ENCODE peak calls at places on chromosome 10, in nine cellular contexts. One of them, this sample, is unnamed. For H3K9me3, the result is how much of the 10 kb centered on the place peaks cover.

GRCh38 chr10:1598393-1599153 is 138.8 kb downstream of the ADARB2 start:
- DNase-seq in ovary: no peak
- DNase-seq in GM23248: no peak
- DNase-seq in mucosa of descending colon: no peak
- DNase-seq in spleen: no peak
- DNase-seq in CD8-positive, alpha-beta memory T cell: no peak
- DNase-seq in body of pancreas: no peak
- DNase-seq in left ventricle myocardium inferior: no peak
- DNase-seq in sigmoid colon: no peak
- DNase-seq in this sample: no peak

GRCh38 chr10:84549368-84549767 is 221.0 kb downstream of the CCSER2 start:
- DNase-seq in GM23248: no peak
- DNase-seq in spleen: no peak
- DNase-seq in CD8-positive, alpha-beta memory T cell: no peak
- DNase-seq in mucosa of descending colon: no peak
- DNase-seq in left ventricle myocardium inferior: no peak
- DNase-seq in sigmoid colon: no peak
- DNase-seq in ovary: no peak
- DNase-seq in body of pancreas: no peak
- DNase-seq in this sample: no peak

GRCh38 chr10:110209926-110210662 is 2.7 kb downstream of the MXI1 start:
- DNase-seq in sigmoid colon: peak
- DNase-seq in ovary: peak
- DNase-seq in GM23248: peak
- DNase-seq in body of pancreas: peak
- DNase-seq in spleen: peak
- DNase-seq in mucosa of descending colon: peak
- DNase-seq in left ventricle myocardium inferior: peak
- DNase-seq in CD8-positive, alpha-beta memory T cell: peak
- DNase-seq in this sample: peak

GRCh38 chr10:70480254-70480861 is 1.8 kb downstream of the PALD1 start:
- DNase-seq in left ventricle myocardium inferior: no peak
- DNase-seq in sigmoid colon: no peak
- DNase-seq in spleen: no peak
- DNase-seq in ovary: no peak
- DNase-seq in GM23248: no peak
- DNase-seq in CD8-positive, alpha-beta memory T cell: peak
- DNase-seq in body of pancreas: peak
- DNase-seq in mucosa of descending colon: no peak
- DNase-seq in this sample: peak

GRCh38 chr10:72248477-72249151 is 25.1 kb upstream of the DDIT4 start:
- DNase-seq in mucosa of descending colon: peak
- DNase-seq in CD8-positive, alpha-beta memory T cell: peak
- DNase-seq in body of pancreas: peak
- DNase-seq in spleen: peak
- DNase-seq in left ventricle myocardium inferior: peak
- DNase-seq in ovary: peak
- DNase-seq in GM23248: peak
- DNase-seq in sigmoid colon: peak
- DNase-seq in this sample: peak

GRCh38 chr10:124683816-124684215 is 60.4 kb downstream of the FAM53B start:
- DNase-seq in left ventricle myocardium inferior: no peak
- DNase-seq in spleen: no peak
- DNase-seq in CD8-positive, alpha-beta memory T cell: no peak
- DNase-seq in body of pancreas: no peak
- DNase-seq in mucosa of descending colon: peak
- DNase-seq in GM23248: no peak
- DNase-seq in ovary: no peak
- DNase-seq in sigmoid colon: no peak
- DNase-seq in this sample: no peak

GRCh38 chr10:22253578-22253882 is 35.7 kb upstream of the EBLN1 start:
- DNase-seq in left ventricle myocardium inferior: peak
- DNase-seq in body of pancreas: peak
- DNase-seq in sigmoid colon: no peak
- DNase-seq in CD8-positive, alpha-beta memory T cell: peak
- DNase-seq in ovary: peak
- DNase-seq in spleen: peak
- DNase-seq in mucosa of descending colon: no peak
- DNase-seq in GM23248: peak
- DNase-seq in this sample: peak

GRCh38 chr10:115572740-115573455 is 479.7 kb downstream of the ATRNL1 start:
- DNase-seq in spleen: no peak
- DNase-seq in body of pancreas: no peak
- DNase-seq in left ventricle myocardium inferior: no peak
- DNase-seq in mucosa of descending colon: no peak
- DNase-seq in CD8-positive, alpha-beta memory T cell: no peak
- DNase-seq in sigmoid colon: no peak
- DNase-seq in GM23248: no peak
- DNase-seq in ovary: no peak
- DNase-seq in this sample: no peak

GRCh38 chr10:100713859-100714565 is 31.4 kb upstream of the PAX2 start:
- DNase-seq in mucosa of descending colon: no peak
- DNase-seq in GM23248: no peak
- DNase-seq in left ventricle myocardium inferior: no peak
- DNase-seq in spleen: peak
- DNase-seq in sigmoid colon: peak
- DNase-seq in CD8-positive, alpha-beta memory T cell: no peak
- DNase-seq in ovary: no peak
- DNase-seq in body of pancreas: no peak
- DNase-seq in this sample: no peak

GRCh38 chr10:110442746-110443145 is 55.0 kb upstream of the DUSP5 start:
- DNase-seq in CD8-positive, alpha-beta memory T cell: no peak
- DNase-seq in ovary: no peak
- DNase-seq in body of pancreas: no peak
- DNase-seq in spleen: peak
- DNase-seq in GM23248: no peak
- DNase-seq in left ventricle myocardium inferior: no peak
- DNase-seq in mucosa of descending colon: no peak
- DNase-seq in sigmoid colon: peak
- DNase-seq in this sample: no peak

GRCh38 chr10:103781329-103782061 is 73.9 kb downstream of the SH3PXD2A start:
- DNase-seq in CD8-positive, alpha-beta memory T cell: no peak
- DNase-seq in spleen: no peak
- DNase-seq in sigmoid colon: no peak
- DNase-seq in body of pancreas: no peak
- DNase-seq in left ventricle myocardium inferior: no peak
- DNase-seq in GM23248: peak
- DNase-seq in mucosa of descending colon: peak
- DNase-seq in ovary: no peak
- DNase-seq in this sample: no peak

GRCh38 chr10:76695069-76695468 is 942.5 kb downstream of the KCNMA1 start:
- DNase-seq in CD8-positive, alpha-beta memory T cell: no peak
- DNase-seq in ovary: no peak
- DNase-seq in body of pancreas: no peak
- DNase-seq in spleen: no peak
- DNase-seq in left ventricle myocardium inferior: no peak
- DNase-seq in GM23248: no peak
- DNase-seq in sigmoid colon: no peak
- DNase-seq in mucosa of descending colon: no peak
- DNase-seq in this sample: no peak

GRCh38 chr10:110118891-110119621 is 88.3 kb upstream of the MXI1 start:
- DNase-seq in sigmoid colon: no peak
- DNase-seq in body of pancreas: no peak
- DNase-seq in GM23248: no peak
- DNase-seq in ovary: no peak
- DNase-seq in mucosa of descending colon: no peak
- DNase-seq in left ventricle myocardium inferior: no peak
- DNase-seq in CD8-positive, alpha-beta memory T cell: no peak
- DNase-seq in spleen: no peak
- DNase-seq in this sample: no peak

GRCh38 chr10:130231211-130231850 is 95.1 kb downstream of the GLRX3 start:
- DNase-seq in GM23248: no peak
- DNase-seq in sigmoid colon: peak
- DNase-seq in spleen: peak
- DNase-seq in body of pancreas: no peak
- DNase-seq in ovary: no peak
- DNase-seq in CD8-positive, alpha-beta memory T cell: no peak
- DNase-seq in left ventricle myocardium inferior: no peak
- DNase-seq in mucosa of descending colon: no peak
- DNase-seq in this sample: no peak
- H3K9me3 ChIP-seq in GM23248: under half
- H3K9me3 ChIP-seq in sigmoid colon: under half
- H3K9me3 ChIP-seq in spleen: under half
- H3K9me3 ChIP-seq in body of pancreas: under half
- H3K9me3 ChIP-seq in ovary: under half
- H3K9me3 ChIP-seq in CD8-positive, alpha-beta memory T cell: under half
- H3K9me3 ChIP-seq in left ventricle myocardium inferior: under half
- H3K9me3 ChIP-seq in mucosa of descending colon: under half
- H3K9me3 ChIP-seq in this sample: under half

DNA sequence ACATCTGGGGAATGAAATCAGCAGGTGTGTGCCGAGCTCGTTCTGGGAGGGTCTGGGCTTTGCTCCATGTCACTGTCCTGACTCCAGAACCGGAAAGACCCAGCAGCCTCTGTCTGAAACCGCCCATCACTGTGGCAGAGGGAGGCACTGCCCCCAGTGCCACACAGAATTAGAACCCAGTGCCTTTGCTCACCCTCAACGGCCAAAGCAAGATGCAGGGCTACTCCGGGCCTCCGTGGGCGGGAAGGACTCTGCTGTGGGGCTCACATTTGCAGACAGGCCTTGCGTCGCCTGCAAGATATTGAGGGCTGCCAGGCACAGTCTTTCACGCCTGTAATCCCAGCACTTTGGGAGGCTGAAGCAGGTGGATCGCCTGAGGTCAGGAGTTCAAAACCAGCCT is 219.2 kb upstream of the PPP2R2D start:
- DNase-seq in spleen: peak
- DNase-seq in body of pancreas: no peak
- DNase-seq in left ventricle myocardium inferior: no peak
- DNase-seq in sigmoid colon: no peak
- DNase-seq in GM23248: no peak
- DNase-seq in CD8-positive, alpha-beta memory T cell: no peak
- DNase-seq in ovary: no peak
- DNase-seq in mucosa of descending colon: no peak
- DNase-seq in this sample: no peak
- H3K9me3 ChIP-seq in spleen: under half
- H3K9me3 ChIP-seq in body of pancreas: under half
- H3K9me3 ChIP-seq in left ventricle myocardium inferior: under half
- H3K9me3 ChIP-seq in sigmoid colon: under half
- H3K9me3 ChIP-seq in GM23248: under half
- H3K9me3 ChIP-seq in CD8-positive, alpha-beta memory T cell: under half
- H3K9me3 ChIP-seq in ovary: under half
- H3K9me3 ChIP-seq in mucosa of descending colon: under half
- H3K9me3 ChIP-seq in this sample: under half

GRCh38 chr10:83536426-83536825 is 602.9 kb upstream of the GHITM start:
- DNase-seq in ovary: no peak
- DNase-seq in mucosa of descending colon: no peak
- DNase-seq in left ventricle myocardium inferior: no peak
- DNase-seq in sigmoid colon: no peak
- DNase-seq in GM23248: no peak
- DNase-seq in spleen: no peak
- DNase-seq in CD8-positive, alpha-beta memory T cell: no peak
- DNase-seq in body of pancreas: no peak
- DNase-seq in this sample: no peak
- H3K9me3 ChIP-seq in ovary: under half
- H3K9me3 ChIP-seq in mucosa of descending colon: under half
- H3K9me3 ChIP-seq in left ventricle myocardium inferior: under half
- H3K9me3 ChIP-seq in sigmoid colon: under half
- H3K9me3 ChIP-seq in GM23248: under half
- H3K9me3 ChIP-seq in spleen: under half
- H3K9me3 ChIP-seq in CD8-positive, alpha-beta memory T cell: under half
- H3K9me3 ChIP-seq in body of pancreas: under half
- H3K9me3 ChIP-seq in this sample: under half

GRCh38 chr10:38112159-38112558 is 18.0 kb downstream of the ZNF37A start:
- DNase-seq in sigmoid colon: no peak
- DNase-seq in body of pancreas: no peak
- DNase-seq in GM23248: no peak
- DNase-seq in mucosa of descending colon: no peak
- DNase-seq in left ventricle myocardium inferior: no peak
- DNase-seq in spleen: no peak
- DNase-seq in ovary: no peak
- DNase-seq in CD8-positive, alpha-beta memory T cell: no peak
- DNase-seq in this sample: no peak
- H3K9me3 ChIP-seq in sigmoid colon: half or more
- H3K9me3 ChIP-seq in body of pancreas: under half
- H3K9me3 ChIP-seq in GM23248: under half
- H3K9me3 ChIP-seq in mucosa of descending colon: half or more
- H3K9me3 ChIP-seq in left ventricle myocardium inferior: half or more
- H3K9me3 ChIP-seq in spleen: half or more
- H3K9me3 ChIP-seq in ovary: under half
- H3K9me3 ChIP-seq in CD8-positive, alpha-beta memory T cell: under half
- H3K9me3 ChIP-seq in this sample: under half

DNA sequence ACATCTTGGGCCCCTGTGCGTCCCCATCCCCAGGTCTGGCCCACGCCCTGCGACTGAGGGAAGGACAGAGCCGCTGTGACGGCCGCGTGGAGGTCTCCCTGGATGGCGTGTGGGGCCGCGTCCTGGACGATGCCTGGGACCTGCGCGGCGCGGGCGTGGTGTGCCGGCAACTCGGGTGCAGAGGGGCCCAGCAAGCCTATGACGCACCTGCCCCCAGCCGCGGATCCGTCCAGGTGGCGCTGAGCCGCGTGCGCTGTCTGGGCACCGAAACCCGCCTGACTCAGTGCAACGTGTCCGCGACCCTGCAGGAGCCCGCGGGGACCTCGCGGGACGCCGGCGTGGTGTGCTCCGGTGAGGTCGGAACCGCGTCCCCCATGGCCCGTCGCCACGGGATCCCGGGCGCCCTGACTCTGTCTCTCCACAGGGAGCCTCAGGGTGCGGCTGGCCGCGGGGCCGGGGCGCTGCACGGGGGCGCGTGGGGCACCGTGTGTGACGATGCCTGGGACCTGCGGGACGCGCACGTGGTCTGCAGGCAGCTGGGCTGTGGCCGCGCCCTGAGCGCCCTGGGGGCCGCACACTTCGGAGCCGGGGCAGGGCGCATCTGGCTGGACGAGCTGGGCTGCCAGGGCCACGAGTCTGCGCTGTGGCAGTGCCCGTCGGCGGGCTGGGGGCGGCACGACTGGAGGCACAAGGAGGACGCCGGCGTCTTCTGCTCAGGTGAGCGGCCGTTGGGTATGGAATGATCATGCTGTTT is 5.9 kb downstream of the SCART1 start:
- DNase-seq in body of pancreas: no peak
- DNase-seq in mucosa of descending colon: no peak
- DNase-seq in ovary: no peak
- DNase-seq in sigmoid colon: no peak
- DNase-seq in left ventricle myocardium inferior: peak
- DNase-seq in spleen: peak
- DNase-seq in GM23248: no peak
- DNase-seq in CD8-positive, alpha-beta memory T cell: no peak
- DNase-seq in this sample: no peak
- H3K9me3 ChIP-seq in body of pancreas: under half
- H3K9me3 ChIP-seq in mucosa of descending colon: under half
- H3K9me3 ChIP-seq in ovary: under half
- H3K9me3 ChIP-seq in sigmoid colon: under half
- H3K9me3 ChIP-seq in left ventricle myocardium inferior: under half
- H3K9me3 ChIP-seq in spleen: under half
- H3K9me3 ChIP-seq in GM23248: under half
- H3K9me3 ChIP-seq in CD8-positive, alpha-beta memory T cell: under half
- H3K9me3 ChIP-seq in this sample: under half